ENCODE peak calls at places on chromosomes 6 and 20, in nine cellular contexts. Y is kidney tubule cell; J is PC-3; V is mesendoderm; S is stimulated activated CD4-positive, alpha-beta T cell treated with anti-CD3 and anti-CD28 coated beads, Interleukin-4, amount 100 ng/mL, for 24 hours; B is NCI-H187; A is T-helper 22 cell; C is BJ; U is AG10803. E is an unnamed sample.

GRCh38 chr20:62993856-62994494 is 12.8 kb downstream of the BHLHE23 start:
- DNase-seq in U (no peak), A (no peak), V (no peak), C (no peak), Y (no peak), J (no peak), B (no peak), S (no peak), E (no peak)

GRCh38 chr6:6246539-6246938 is 73.9 kb downstream of the F13A1 start:
- DNase-seq in C (no peak), U (no peak), Y (peak; percentile 75), B (no peak), V (no peak), A (no peak), J (no peak), S (no peak), E (no peak)

GRCh38 chr6:89368107-89368506 is 15.6 kb upstream of the UBE2J1 start:
- DNase-seq in B (no peak), U (peak; percentile 34), S (peak; percentile 74), A (no peak), Y (peak; percentile 51), C (no peak), J (peak; percentile 66), V (peak; percentile 63), E (peak; percentile 62)

GRCh38 chr6:154901856-154902552 is 93.1 kb upstream of the TIAM2 start:
- DNase-seq in J (no peak), U (no peak), B (no peak), Y (no peak), A (no peak), V (no peak), C (no peak), S (no peak), E (no peak)

GRCh38 chr6:116246089-116246488 is 7.8 kb downstream of the TSPYL4 start:
- DNase-seq in Y (no peak), J (no peak), U (peak; percentile 42), B (no peak), A (no peak), S (no peak), V (no peak), C (no peak), E (peak; percentile 23)

GRCh38 chr6:148179786-148180185 is 162.9 kb upstream of the SASH1 start:
- DNase-seq in A (no peak), J (peak; percentile 64), B (no peak), Y (peak; percentile 39), C (no peak), U (peak; percentile 20), V (peak; percentile 26), S (no peak), E (peak; percentile 43)

GRCh38 chr20:37394543-37395410 is 48.8 kb downstream of the SRC start:
- DNase-seq in C (no peak), B (peak; percentile 25), J (no peak), U (peak; percentile 73), Y (no peak), V (no peak), A (no peak), S (no peak), E (no peak)

GRCh38 chr6:135054238-135054574 is 416 bp downstream of the HBS1L start:
- DNase-seq in S (no peak), Y (peak; percentile 39), V (no peak), B (no peak), A (no peak), J (peak; percentile 2), U (no peak), C (no peak), E (no peak)

GRCh38 chr6:66082914-66083313 is 375.9 kb upstream of the EYS start:
- DNase-seq in U (no peak), V (no peak), Y (no peak), C (no peak), J (no peak), B (no peak), A (no peak), S (no peak), E (no peak)

GRCh38 chr20:54624701-54625472 is 149.5 kb downstream of the DOK5 start:
- DNase-seq in B (no peak), Y (no peak), C (no peak), J (no peak), V (peak; percentile 47), S (no peak), A (no peak), U (no peak), E (no peak)

GRCh38 chr6:53811082-53811481 is 16.3 kb downstream of the LRRC1 start:
- DNase-seq in B (peak; percentile 48), V (peak; percentile 88), C (no peak), Y (peak; percentile 95), A (no peak), J (peak; percentile 95), S (no peak), U (peak; percentile 75), E (no peak)

GRCh38 chr20:33038243-33038642 is 6.8 kb downstream of the BPIFB6 start:
- DNase-seq in B (no peak), C (no peak), U (no peak), A (no peak), V (no peak), Y (no peak), J (no peak), S (no peak), E (no peak)

GRCh38 chr20:32443386-32443974 is 85.3 kb downstream of the ASXL1 start:
- DNase-seq in J (no peak), V (no peak), C (no peak), B (no peak), U (no peak), S (no peak), A (no peak), Y (no peak), E (peak; percentile 29)

GRCh38 chr6:33840064-33840926 is 36.5 kb upstream of the MLN start:
- DNase-seq in Y (peak; percentile 97), A (no peak), S (peak; percentile 61), B (no peak), V (peak; percentile 96), C (peak; percentile 92), U (peak; percentile 96), J (peak; percentile 98), E (peak; percentile 97)

GRCh38 chr6:143677891-143678737 is at the start of gene PHACTR2:
- DNase-seq in U (peak; percentile 86), C (peak; percentile 28), Y (peak; percentile 73), J (peak; percentile 57), S (peak; percentile 53), B (no peak), V (peak; percentile 97), A (peak; percentile 13), E (peak; percentile 81)

E was measured in fibroblast of mammary gland.